ENCODE peak calls at places on chromosome 17, in five cellular contexts. O is activated T-cell treated with anti-CD3 and anti-CD28 coated beads, Interleukin-2, amount 50 U/mL, for 72 hours; I is activated CD4-positive, alpha-beta memory T cell treated with anti-CD3 and anti-CD28 coated beads, Interleukin-2, amount 10 ng/mL, durations not matched to agents 7 days and 5 days; V is midbrain; N is stimulated activated CD4-positive, alpha-beta T cell treated with anti-CD3 and anti-CD28 coated beads, TNF-alpha, amount 100 ng/mL, for 4 hours. G is an unnamed sample.

GRCh38 chr17:38591759-38592241 is 14.0 kb downstream of the SRCIN1 start:
- DNase-seq in I (peak), V (no peak), O (no peak), N (no peak), G (no peak)

GRCh38 chr17:8868092-8868491 is 618 bp upstream of the PIK3R6 start:
- DNase-seq in I (no peak), N (no peak), O (no peak), V (no peak), G (no peak)

GRCh38 chr17:45093444-45094110 is 32.5 kb downstream of the NMT1 start:
- DNase-seq in N (no peak), O (no peak), I (no peak), V (no peak), G (no peak)

GRCh38 chr17:33183487-33184026 is 109.5 kb downstream of the ASIC2 start:
- DNase-seq in I (no peak), O (no peak), N (no peak), V (no peak), G (no peak)

GRCh38 chr17:4728124-4728523 is 3.1 kb upstream of the MED11 start:
- DNase-seq in I (peak), O (peak), V (no peak), N (no peak), G (no peak)

GRCh38 chr17:28467456-28468025 is 5.9 kb upstream of the SLC13A2 start:
- DNase-seq in V (no peak), N (no peak), I (no peak), O (no peak), G (no peak)

GRCh38 chr17:77859035-77859360 is 99.5 kb upstream of the TNRC6C start:
- DNase-seq in V (no peak), O (no peak), I (no peak), N (no peak), G (no peak)

GRCh38 chr17:6555331-6556120 is 829 bp downstream of the PITPNM3 start:
- DNase-seq in I (no peak), N (no peak), O (peak), V (no peak), G (no peak)

GRCh38 chr17:15334266-15334665 is 7.1 kb downstream of the TEKT3 start:
- DNase-seq in O (no peak), V (no peak), N (no peak), I (no peak), G (no peak)

GRCh38 chr17:68238894-68239293 is 8.9 kb upstream of the AMZ2 start:
- DNase-seq in N (no peak), O (peak), I (peak), V (peak), G (no peak)

GRCh38 chr17:59427425-59427921 is 96.0 kb downstream of the YPEL2 start:
- DNase-seq in I (peak), O (peak), V (peak), N (no peak), G (no peak)

GRCh38 chr17:45016823-45017222 is 34.6 kb downstream of the DCAKD start:
- DNase-seq in N (no peak), I (no peak), O (no peak), V (no peak), G (no peak)

GRCh38 chr17:6551909-6552768 is 4.2 kb downstream of the PITPNM3 start:
- DNase-seq in O (no peak), V (peak), I (no peak), N (no peak), G (no peak)

GRCh38 chr17:16925461-16926060 is 46.4 kb downstream of the TNFRSF13B start:
- DNase-seq in O (no peak), V (no peak), N (no peak), I (no peak), G (no peak)

GRCh38 chr17:42804918-42805367 is 6.3 kb downstream of the CNTD1 start:
- DNase-seq in I (no peak), N (no peak), V (no peak), O (no peak), G (no peak)

GRCh38 chr17:45305532-45306087 is 11.2 kb downstream of the MAP3K14 start:
- DNase-seq in V (no peak), N (no peak), I (no peak), O (no peak), G (no peak)

GRCh38 chr17:31842416-31843381 is 16.3 kb downstream of the COPRS start:
- DNase-seq in O (peak), V (peak), N (peak), I (peak), G (peak)

GRCh38 chr17:48526986-48527741 is 3.6 kb downstream of the HOXB1 start:
- DNase-seq in O (no peak), I (no peak), N (no peak), V (no peak), G (no peak)

GRCh38 chr17:66492500-66493123 is 190.2 kb downstream of the PRKCA start:
- DNase-seq in V (no peak), O (no peak), N (no peak), I (no peak), G (no peak)

G was measured in effector memory CD4-positive, alpha-beta T cell.